ENCODE peak calls at places on chromosome 17, in five cellular contexts. M, I, Z, L and V are unnamed samples. For H3K27me3, the result is how much of the 10 kb centered on the place peaks cover.

GRCh38 chr17:48006936-48007703 is 30.5 kb downstream of the COPZ2 start:
- DNase-seq in L (no peak), I (no peak), Z (no peak), M (no peak), V (no peak)

GRCh38 chr17:12618557-12618956 is 47.1 kb upstream of the MYOCD start:
- DNase-seq in M (no peak), L (no peak), I (no peak), Z (no peak), V (no peak)

GRCh38 chr17:40091691-40092397 is 8.5 kb downstream of the NR1D1 start:
- DNase-seq in M (no peak), I (peak), L (no peak), Z (no peak), V (peak)

GRCh38 chr17:81439926-81440450 is 44.7 kb downstream of the BAHCC1 start:
- DNase-seq in Z (no peak), L (no peak), M (no peak), I (no peak), V (no peak)

GRCh38 chr17:39164675-39165143 is 1.3 kb downstream of the ARL5C start:
- DNase-seq in L (peak), I (peak), M (peak), Z (peak), V (peak)

GRCh38 chr17:40033339-40033738 is 18.1 kb downstream of the CSF3 start:
- DNase-seq in I (no peak), Z (no peak), L (no peak), M (no peak), V (no peak)

GRCh38 chr17:35236821-35237220 is 6.1 kb upstream of the SLFN5 start:
- DNase-seq in Z (no peak), I (no peak), M (no peak), L (no peak), V (no peak)

GRCh38 chr17:4440690-4441686 is 7.2 kb downstream of the SPNS3 start:
- DNase-seq in I (no peak), L (no peak), M (no peak), Z (peak), V (no peak)

GRCh38 chr17:66855204-66855603 is 20.3 kb downstream of the CACNG5 start:
- DNase-seq in M (no peak), L (no peak), I (no peak), Z (peak), V (peak)

GRCh38 chr17:17523001-17523713 is 27.0 kb upstream of the RASD1 start:
- DNase-seq in L (no peak), Z (peak), I (peak), M (peak), V (no peak)

GRCh38 chr17:31858647-31859486 is at the start of gene COPRS:
- DNase-seq in L (peak), I (peak), Z (peak), M (peak), V (peak)

GRCh38 chr17:82244413-82245140 is 15.7 kb downstream of the SLC16A3 start:
- DNase-seq in I (no peak), M (peak), Z (peak), L (no peak), V (peak)

GRCh38 chr17:64240261-64240740 is 22.8 kb downstream of the TEX2 start:
- DNase-seq in Z (no peak), M (no peak), L (no peak), I (peak), V (no peak)

GRCh38 chr17:17073627-17074521 is 31.6 kb downstream of the MPRIP start:
- DNase-seq in M (no peak), Z (no peak), L (no peak), I (no peak), V (no peak)

GRCh38 chr17:48101012-48101720 is at the start of gene CBX1:
- DNase-seq in I (peak), Z (peak), L (peak), M (peak), V (peak)

GRCh38 chr17:74619077-74619673 is 4.4 kb downstream of the CD300E start:
- DNase-seq in I (no peak), L (no peak), M (no peak), Z (no peak), V (no peak)

GRCh38 chr17:66406701-66407644 is 104.6 kb downstream of the PRKCA start:
- DNase-seq in I (no peak), M (no peak), Z (no peak), L (no peak), V (no peak)

GRCh38 chr17:55420067-55420775 is 1.4 kb downstream of the MMD start:
- DNase-seq in M (no peak), L (no peak), Z (no peak), I (no peak), V (no peak)

GRCh38 chr17:35560703-35561102 is at the start of gene SLFN14:
- DNase-seq in M (no peak), L (no peak), Z (no peak), I (peak), V (no peak)

GRCh38 chr17:59641799-59642484 is 22.2 kb downstream of the CLTC start:
- DNase-seq in Z (no peak), M (no peak), L (no peak), I (peak), V (no peak)

GRCh38 chr17:81324177-81324905 is 29.2 kb upstream of the SLC38A10 start:
- DNase-seq in M (no peak), Z (no peak), I (no peak), L (no peak), V (no peak)

GRCh38 chr17:62648247-62648953 is 20.9 kb downstream of the MRC2 start:
- DNase-seq in L (no peak), Z (no peak), I (no peak), M (no peak), V (peak)

GRCh38 chr17:32259596-32259995 is 6.0 kb upstream of the RHBDL3 start:
- DNase-seq in I (no peak), Z (no peak), L (no peak), M (no peak), V (no peak)

GRCh38 chr17:27294689-27295630 is 1.0 kb downstream of the WSB1 start:
- DNase-seq in Z (peak), M (peak), L (peak), I (peak), V (peak)

GRCh38 chr17:72110231-72110952 is 10.4 kb upstream of the SOX9 start:
- DNase-seq in Z (peak), M (no peak), I (no peak), L (no peak), V (no peak)

GRCh38 chr17:28571255-28572122 is at the start of gene PIGS:
- DNase-seq in M (peak), I (peak), L (peak), Z (peak), V (peak)

GRCh38 chr17:77140878-77141767 is at the start of gene SEC14L1:
- DNase-seq in L (no peak), I (peak), Z (peak), M (peak), V (peak)

GRCh38 chr17:76820039-76820438 is 48.2 kb upstream of the MGAT5B start:
- DNase-seq in I (peak), L (no peak), M (peak), Z (no peak), V (peak)

GRCh38 chr17:81332118-81332834 is 37.2 kb upstream of the SLC38A10 start:
- DNase-seq in M (no peak), I (no peak), Z (no peak), L (no peak), V (no peak)

GRCh38 chr17:4721203-4722135 is 9.8 kb upstream of the MED11 start:
- DNase-seq in I (no peak), L (peak), M (no peak), Z (peak), V (no peak)

GRCh38 chr17:61619953-61620352 is 28.9 kb upstream of the NACA2 start:
- DNase-seq in M (no peak), Z (no peak), I (no peak), L (no peak), V (no peak)

GRCh38 chr17:11144358-11145233 is 96.4 kb upstream of the SHISA6 start:
- DNase-seq in Z (peak), I (peak), M (peak), L (no peak), V (peak)

GRCh38 chr17:77423589-77424451 is 283.1 kb downstream of the SEC14L1 start:
- DNase-seq in I (no peak), Z (peak), L (no peak), M (no peak), V (no peak)

GRCh38 chr17:13030459-13031305 is 12.9 kb upstream of the ELAC2 start:
- DNase-seq in L (peak), I (peak), M (peak), Z (peak), V (peak)

GRCh38 chr17:386145-386876 is 33.7 kb upstream of the RPH3AL start:
- DNase-seq in Z (peak), M (peak), I (peak), L (peak), V (peak)

GRCh38 chr17:66165537-66166123 is 26.3 kb downstream of the CEP112 start:
- DNase-seq in M (peak), I (peak), L (no peak), Z (no peak), V (peak)

GRCh38 chr17:13204607-13205237 is 186.9 kb upstream of the ELAC2 start:
- DNase-seq in M (no peak), I (peak), L (no peak), Z (no peak), V (no peak)

GRCh38 chr17:40672654-40673053 is 7.7 kb upstream of the KRT222 start:
- DNase-seq in L (no peak), Z (no peak), I (no peak), M (no peak), V (no peak)

GRCh38 chr17:51745993-51746392 is 412.5 kb downstream of the CA10 start:
- DNase-seq in Z (no peak), I (peak), M (no peak), L (no peak), V (no peak)

GRCh38 chr17:44308320-44308818 is at the start of gene RUNDC3A:
- DNase-seq in L (peak), M (peak), I (peak), Z (peak), V (peak)

GRCh38 chr17:44309472-44309871 is 1.1 kb downstream of the RUNDC3A start:
- DNase-seq in M (no peak), L (no peak), Z (no peak), I (peak), V (peak)

GRCh38 chr17:44310188-44310587 is 1.8 kb downstream of the RUNDC3A start:
- DNase-seq in I (no peak), M (no peak), L (no peak), Z (no peak), V (no peak)

GRCh38 chr17:44307387-44308186 is 814 bp upstream of the RUNDC3A start:
- DNase-seq in L (no peak), I (peak), Z (peak), M (peak), V (peak)

GRCh38 chr17:44308865-44309264 is 464 bp downstream of the RUNDC3A start:
- DNase-seq in M (no peak), Z (no peak), L (no peak), I (no peak), V (peak)
- H3K27me3 ChIP-seq in M (under half), Z (under half), L (under half), I (under half), V (under half)

GRCh38 chr17:14298221-14298994 is 2.5 kb upstream of the HS3ST3B1 start:
- DNase-seq in L (no peak), M (peak), I (no peak), Z (no peak), V (peak)
- H3K4me3 ChIP-seq in L (peak), M (no peak), I (no peak), Z (no peak), V (peak)

GRCh38 chr17:49976828-49977202 is 7.8 kb downstream of the DLX4 start:
- DNase-seq in L (no peak), M (no peak), I (no peak), Z (no peak), V (no peak)
- H3K27me3 ChIP-seq in L (under half), M (half or more), I (under half), Z (under half), V (half or more)

DNA sequence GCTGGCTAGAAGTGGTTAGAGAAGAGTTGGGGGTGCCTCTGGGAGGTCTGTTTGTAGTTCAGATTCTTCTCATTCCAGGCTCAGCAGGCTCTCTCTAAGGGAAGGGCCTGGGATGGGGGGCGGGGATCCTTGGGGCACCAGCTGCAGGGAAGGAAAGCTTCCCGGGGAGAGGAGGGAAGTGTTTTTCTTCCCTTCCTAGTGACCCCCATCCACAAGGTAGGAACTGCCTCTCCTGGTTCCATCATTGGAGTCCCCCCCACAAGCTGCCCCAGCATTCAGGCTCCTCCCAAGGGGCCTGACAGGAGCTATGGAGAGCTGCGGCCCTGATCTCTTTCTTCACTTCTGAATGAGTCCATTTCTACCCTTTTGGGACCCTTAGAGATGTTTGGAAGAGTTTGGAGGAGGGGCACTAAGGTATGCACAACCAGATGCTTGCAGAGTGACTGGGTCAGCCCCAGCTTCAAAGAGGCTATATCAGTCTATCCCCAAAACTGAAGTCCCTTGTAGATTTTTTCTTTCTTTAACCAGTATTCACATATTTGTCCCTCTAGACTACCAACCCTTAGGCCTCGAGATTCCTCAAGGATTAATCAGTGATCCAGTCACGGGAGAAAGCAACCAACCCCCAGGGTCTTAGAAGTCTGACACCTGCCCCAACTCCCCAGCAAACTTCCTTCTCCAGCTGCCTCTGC is 13.9 kb upstream of the FZD2 start:
- DNase-seq in Z (no peak), L (no peak), M (peak), I (peak), V (peak)
- H3K4me3 ChIP-seq in Z (no peak), L (no peak), M (no peak), I (no peak), V (no peak)

GRCh38 chr17:79922798-79923197 is 83.6 kb upstream of the CBX4 start:
- DNase-seq in I (no peak), L (no peak), M (no peak), Z (no peak), V (no peak)

GRCh38 chr17:79924639-79924976 is 85.4 kb upstream of the CBX4 start:
- DNase-seq in M (no peak), Z (no peak), L (no peak), I (no peak), V (no peak)

GRCh38 chr17:79926002-79926307 is 86.7 kb upstream of the CBX4 start:
- DNase-seq in Z (peak), M (no peak), I (no peak), L (no peak), V (no peak)

GRCh38 chr17:79925242-79925957 is 86.2 kb upstream of the CBX4 start:
- DNase-seq in M (no peak), I (no peak), Z (peak), L (no peak), V (no peak)

DNA sequence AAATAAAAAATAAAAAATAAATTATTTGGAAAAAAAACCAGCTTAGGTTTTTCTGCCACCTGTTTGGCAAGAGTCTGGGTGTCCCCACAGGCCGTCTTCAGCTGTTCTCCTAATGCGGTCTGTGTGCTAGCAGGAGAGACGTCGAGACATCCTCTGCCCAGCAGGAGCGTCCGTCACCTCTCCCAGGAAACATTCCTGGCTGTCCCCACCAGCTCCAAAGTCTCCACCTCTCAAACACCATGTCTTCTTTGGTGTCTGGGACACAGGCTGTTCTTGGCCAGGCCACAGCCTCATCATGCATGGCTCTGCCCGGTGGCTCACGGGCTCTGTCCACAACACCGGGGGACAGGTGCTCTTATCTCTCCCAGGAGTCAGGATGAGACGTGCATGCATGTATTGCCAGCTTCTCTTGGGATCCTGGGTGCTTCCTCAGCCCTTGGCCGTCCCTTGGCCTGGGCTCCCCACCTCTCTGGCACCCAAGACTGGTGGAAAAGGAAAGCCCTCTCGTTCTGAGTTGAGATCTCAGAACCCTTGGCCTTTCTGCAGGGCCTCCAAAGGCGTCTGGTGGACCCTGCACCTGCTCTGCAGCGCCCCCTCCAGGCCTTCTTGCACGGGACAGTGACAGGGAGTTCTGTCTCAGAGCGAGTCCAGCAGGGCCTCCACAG is 84.9 kb upstream of the CBX4 start:
- DNase-seq in M (peak), Z (peak), I (peak), L (no peak), V (peak)
- H3K27me3 ChIP-seq in M (under half), Z (under half), I (under half), L (under half), V (under half)

GRCh38 chr17:57782642-57783337 is 37.7 kb upstream of the CCDC182 start:
- DNase-seq in M (no peak), Z (no peak), L (no peak), I (peak), V (peak)
- H3K4me3 ChIP-seq in M (no peak), Z (peak), L (no peak), I (no peak), V (no peak)

DNA sequence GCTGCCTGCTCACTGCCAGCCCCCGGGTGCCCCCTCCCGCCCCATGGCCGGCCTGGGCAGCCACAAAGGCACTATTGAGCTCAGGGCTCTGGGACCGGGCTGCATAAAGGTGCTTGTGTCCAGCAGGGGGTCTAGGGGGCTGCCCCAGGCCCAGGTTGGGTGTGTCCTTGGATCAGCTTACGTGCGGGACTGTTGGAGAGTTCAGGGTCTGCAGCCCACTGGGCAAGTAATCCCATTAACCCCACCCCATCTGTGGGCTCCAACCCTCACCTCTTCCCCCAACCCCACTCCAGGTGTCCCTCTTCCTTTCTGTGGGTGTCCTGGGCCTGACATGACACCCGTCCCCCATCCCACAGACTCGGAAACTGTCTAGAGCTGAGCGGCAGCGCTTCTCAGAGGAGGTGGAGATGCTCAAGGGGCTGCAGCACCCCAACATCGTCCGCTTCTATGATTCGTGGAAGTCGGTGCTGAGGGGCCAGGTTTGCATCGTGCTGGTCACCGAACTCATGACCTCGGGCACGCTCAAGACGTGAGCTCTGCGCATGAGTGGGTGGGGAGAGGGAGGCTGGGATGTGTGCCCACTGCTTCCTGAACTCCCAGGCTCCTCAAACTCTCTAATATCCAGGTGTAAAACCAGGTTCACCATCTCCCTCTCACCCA is 2.1 kb downstream of the WNK4 start:
- DNase-seq in I (no peak), L (no peak), M (no peak), Z (no peak), V (peak)
- H3K27me3 ChIP-seq in I (under half), L (half or more), M (under half), Z (under half), V (under half)

DNA sequence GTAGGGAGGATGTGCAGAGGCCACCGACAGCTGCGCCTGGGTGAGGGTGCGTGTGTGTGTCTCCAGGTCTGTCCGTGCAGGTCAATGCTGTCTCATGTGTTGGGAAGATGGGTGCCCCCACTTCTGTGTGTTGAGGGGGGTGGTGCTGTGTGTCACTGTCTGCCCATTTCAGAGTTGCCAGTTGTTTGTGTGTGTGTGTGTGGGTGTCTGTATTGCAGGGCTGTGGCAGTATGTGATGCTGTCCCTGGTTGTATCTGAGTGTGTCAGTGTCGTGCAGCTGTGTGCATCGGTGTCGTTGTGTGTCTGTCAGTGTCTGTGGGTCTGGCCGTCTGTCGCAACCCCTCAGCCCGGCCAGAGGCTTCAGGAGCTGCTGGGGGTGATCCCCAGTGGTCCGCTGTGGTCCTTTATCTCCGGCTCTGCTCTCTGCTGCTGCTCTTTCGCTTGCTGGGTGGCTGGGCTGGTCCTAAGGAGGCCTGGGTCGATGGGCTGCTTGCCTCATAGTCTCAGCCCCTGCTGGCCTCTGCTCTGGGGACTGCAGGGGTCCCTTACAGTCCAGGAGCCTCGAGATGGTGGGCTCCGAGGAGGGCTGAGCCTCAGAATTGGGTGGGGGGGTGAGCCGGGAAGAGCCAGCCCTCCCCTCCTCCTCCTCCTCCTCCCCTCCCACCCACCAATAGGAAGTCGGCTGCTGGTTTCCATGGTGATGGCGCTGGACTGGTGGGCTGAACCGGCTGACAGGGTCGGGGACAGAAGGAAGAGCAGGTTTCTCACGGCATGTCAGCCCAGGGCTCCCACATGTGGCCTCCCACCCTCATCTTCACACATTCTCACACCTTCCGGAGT is at the start of gene TSPOAP1:
- DNase-seq in I (peak), Z (no peak), M (no peak), L (peak), V (peak)
- H3K4me3 ChIP-seq in I (no peak), Z (no peak), M (no peak), L (peak), V (no peak)